ENCODE peak calls at places on chromosome 17, in five cellular contexts. H, I, E, M and P are unnamed samples.

GRCh38 chr17:70187383-70187782 is 18.1 kb downstream of the KCNJ2 start:
- DNase-seq in H (no peak), E (no peak), M (no peak), I (no peak), P (no peak)

GRCh38 chr17:74773871-74774286 is 2.3 kb downstream of the NAT9 start:
- DNase-seq in I (no peak), M (no peak), H (no peak), E (peak; percentile 85), P (peak; percentile 66)

GRCh38 chr17:4953461-4953961 is 2.6 kb downstream of the ENO3 start:
- DNase-seq in I (no peak), M (no peak), H (no peak), E (peak; percentile 82), P (peak; percentile 76)

GRCh38 chr17:3827124-3827773 is 18.8 kb downstream of the NCBP3 start:
- DNase-seq in E (peak; percentile 71), I (peak; percentile 44), M (peak; percentile 47), H (peak; percentile 86), P (peak; percentile 53)

GRCh38 chr17:82884341-82884871 is 44.6 kb upstream of the ZNF750 start:
- DNase-seq in H (no peak), M (no peak), E (no peak), I (no peak), P (no peak)

GRCh38 chr17:44093231-44093900 is 22.8 kb downstream of the G6PC3 start:
- DNase-seq in I (no peak), H (no peak), M (no peak), E (no peak), P (no peak)

GRCh38 chr17:35740997-35741931 is 9.8 kb downstream of the RASL10B start:
- DNase-seq in E (no peak), H (no peak), I (no peak), M (no peak), P (no peak)

GRCh38 chr17:71870546-71870862 is 250.3 kb upstream of the SOX9 start:
- DNase-seq in M (no peak), H (no peak), I (no peak), E (no peak), P (no peak)

GRCh38 chr17:57379237-57380054 is 123.1 kb downstream of the MSI2 start:
- DNase-seq in M (no peak), E (no peak), I (no peak), H (no peak), P (peak; percentile 48)

GRCh38 chr17:15301845-15302244 is 36.7 kb upstream of the PMP22 start:
- DNase-seq in M (no peak), E (no peak), I (no peak), H (no peak), P (no peak)

GRCh38 chr17:30831257-30831656 is 509 bp upstream of the ATAD5 start:
- DNase-seq in M (no peak), I (no peak), E (no peak), H (peak; percentile 44), P (no peak)

GRCh38 chr17:49510720-49511110 is 15.6 kb downstream of the NGFR start:
- DNase-seq in M (no peak), E (no peak), I (no peak), H (no peak), P (no peak)

GRCh38 chr17:3794890-3795757 is 5.9 kb downstream of the ITGAE start:
- DNase-seq in H (peak; percentile 66), I (no peak), M (no peak), E (peak; percentile 54), P (peak; percentile 65)

GRCh38 chr17:16073845-16074244 is 74.2 kb downstream of the TTC19 start:
- DNase-seq in E (no peak), I (no peak), M (no peak), H (no peak), P (no peak)

GRCh38 chr17:16931318-16932060 is 40.4 kb downstream of the TNFRSF13B start:
- DNase-seq in E (no peak), M (no peak), H (no peak), I (no peak), P (no peak)

GRCh38 chr17:22272363-22273146 is 580.2 kb downstream of the KCNJ18 start:
- DNase-seq in H (no peak), M (no peak), E (no peak), I (no peak), P (no peak)

GRCh38 chr17:42203354-42203753 is 9.1 kb upstream of the GHDC start:
- DNase-seq in H (no peak), M (no peak), E (no peak), I (no peak), P (no peak)

GRCh38 chr17:77829871-77830799 is 128.4 kb upstream of the TNRC6C start:
- DNase-seq in I (no peak), M (no peak), E (peak; percentile 78), H (no peak), P (peak; percentile 92)

GRCh38 chr17:38577244-38577643 is 28.5 kb downstream of the SRCIN1 start:
- DNase-seq in E (no peak), M (no peak), H (peak; percentile 45), I (no peak), P (no peak)

GRCh38 chr17:7404737-7405412 is 978 bp upstream of the TMEM256 start:
- DNase-seq in M (no peak), E (no peak), I (peak; percentile 69), H (no peak), P (peak; percentile 64)

GRCh38 chr17:40307001-40307690 is 1.8 kb upstream of the RARA start:
- DNase-seq in H (no peak), E (peak; percentile 92), I (no peak), M (no peak), P (no peak)

GRCh38 chr17:28426081-28426519 is 20.1 kb upstream of the SLC46A1 start:
- DNase-seq in I (no peak), M (no peak), E (no peak), H (peak; percentile 47), P (no peak)

GRCh38 chr17:82963104-82963950 is 116.1 kb upstream of the METRNL start:
- DNase-seq in E (peak; percentile 81), M (no peak), H (peak; percentile 28), I (peak; percentile 8), P (peak; percentile 71)

GRCh38 chr17:33657181-33657580 is 364.1 kb upstream of the ASIC2 start:
- DNase-seq in M (no peak), E (no peak), H (no peak), I (no peak), P (no peak)